ENCODE peak calls at places on chromosome 16, in eight cellular contexts. One of them, this sample, is unnamed.

GRCh38 chr16:51035110-51035498 is 116.0 kb downstream of the SALL1 start:
- DNase-seq in PC-9: no peak
- DNase-seq in Calu3: no peak
- DNase-seq in fibroblast of lung: peak; percentile 9
- DNase-seq in lower lobe of right lung: no peak
- DNase-seq in IMR-90: no peak
- DNase-seq in upper lobe of right lung: no peak
- DNase-seq in cardiac muscle cell: no peak
- DNase-seq in this sample: no peak

GRCh38 chr16:66459878-66460277 is 32.8 kb downstream of the BEAN1 start:
- DNase-seq in lower lobe of right lung: no peak
- DNase-seq in fibroblast of lung: peak; percentile 26
- DNase-seq in Calu3: no peak
- DNase-seq in PC-9: no peak
- DNase-seq in IMR-90: no peak
- DNase-seq in cardiac muscle cell: no peak
- DNase-seq in upper lobe of right lung: peak; percentile 21
- DNase-seq in this sample: no peak

GRCh38 chr16:2771496-2772402 is 5.3 kb downstream of the ELOB start:
- DNase-seq in PC-9: no peak
- DNase-seq in IMR-90: no peak
- DNase-seq in fibroblast of lung: no peak
- DNase-seq in lower lobe of right lung: peak; percentile 35
- DNase-seq in upper lobe of right lung: peak; percentile 55
- DNase-seq in Calu3: no peak
- DNase-seq in cardiac muscle cell: no peak
- DNase-seq in this sample: no peak

GRCh38 chr16:89823087-89823823 is 5.0 kb upstream of the SPIRE2 start:
- DNase-seq in Calu3: no peak
- DNase-seq in IMR-90: no peak
- DNase-seq in lower lobe of right lung: no peak
- DNase-seq in upper lobe of right lung: no peak
- DNase-seq in fibroblast of lung: no peak
- DNase-seq in PC-9: no peak
- DNase-seq in cardiac muscle cell: no peak
- DNase-seq in this sample: no peak

GRCh38 chr16:47431960-47432359 is 28.9 kb downstream of the ITFG1 start:
- DNase-seq in fibroblast of lung: peak; percentile 37
- DNase-seq in Calu3: no peak
- DNase-seq in PC-9: no peak
- DNase-seq in upper lobe of right lung: no peak
- DNase-seq in IMR-90: no peak
- DNase-seq in cardiac muscle cell: no peak
- DNase-seq in lower lobe of right lung: no peak
- DNase-seq in this sample: no peak

GRCh38 chr16:1790611-1791255 is 2.8 kb downstream of the IGFALS start:
- DNase-seq in IMR-90: no peak
- DNase-seq in fibroblast of lung: no peak
- DNase-seq in cardiac muscle cell: no peak
- DNase-seq in PC-9: no peak
- DNase-seq in lower lobe of right lung: no peak
- DNase-seq in Calu3: no peak
- DNase-seq in upper lobe of right lung: peak; percentile 63
- DNase-seq in this sample: no peak

GRCh38 chr16:48101069-48101674 is 54.6 kb downstream of the ABCC12 start:
- DNase-seq in Calu3: no peak
- DNase-seq in lower lobe of right lung: no peak
- DNase-seq in fibroblast of lung: peak; percentile 23
- DNase-seq in upper lobe of right lung: no peak
- DNase-seq in cardiac muscle cell: no peak
- DNase-seq in IMR-90: no peak
- DNase-seq in PC-9: no peak
- DNase-seq in this sample: no peak

GRCh38 chr16:2046889-2047329 is 725 bp downstream of the NTHL1 start:
- DNase-seq in lower lobe of right lung: no peak
- DNase-seq in upper lobe of right lung: no peak
- DNase-seq in PC-9: no peak
- DNase-seq in Calu3: no peak
- DNase-seq in cardiac muscle cell: no peak
- DNase-seq in fibroblast of lung: no peak
- DNase-seq in IMR-90: no peak
- DNase-seq in this sample: no peak

GRCh38 chr16:28974007-28974436 is 556 bp upstream of the SPNS1 start:
- DNase-seq in lower lobe of right lung: peak; percentile 67
- DNase-seq in PC-9: peak; percentile 51
- DNase-seq in upper lobe of right lung: peak; percentile 77
- DNase-seq in IMR-90: peak; percentile 65
- DNase-seq in cardiac muscle cell: peak; percentile 85
- DNase-seq in Calu3: peak; percentile 70
- DNase-seq in fibroblast of lung: peak; percentile 52
- DNase-seq in this sample: no peak

GRCh38 chr16:30570621-30571443 is 682 bp downstream of the ZNF688 start:
- DNase-seq in Calu3: no peak
- DNase-seq in IMR-90: peak; percentile 28
- DNase-seq in PC-9: no peak
- DNase-seq in lower lobe of right lung: peak; percentile 53
- DNase-seq in upper lobe of right lung: peak; percentile 69
- DNase-seq in fibroblast of lung: peak; percentile 20
- DNase-seq in cardiac muscle cell: peak; percentile 76
- DNase-seq in this sample: no peak

GRCh38 chr16:30369091-30369937 is 980 bp downstream of the TBC1D10B start:
- DNase-seq in lower lobe of right lung: no peak
- DNase-seq in fibroblast of lung: no peak
- DNase-seq in IMR-90: no peak
- DNase-seq in Calu3: no peak
- DNase-seq in PC-9: no peak
- DNase-seq in cardiac muscle cell: peak; percentile 47
- DNase-seq in upper lobe of right lung: no peak
- DNase-seq in this sample: no peak

GRCh38 chr16:15055141-15056053 is 477 bp downstream of the NTAN1 start:
- DNase-seq in fibroblast of lung: no peak
- DNase-seq in upper lobe of right lung: no peak
- DNase-seq in IMR-90: peak; percentile 23
- DNase-seq in lower lobe of right lung: peak; percentile 71
- DNase-seq in PC-9: no peak
- DNase-seq in Calu3: no peak
- DNase-seq in cardiac muscle cell: no peak
- DNase-seq in this sample: peak; percentile 82

GRCh38 chr16:85778873-85779272 is 20.5 kb downstream of the EMC8 start:
- DNase-seq in upper lobe of right lung: no peak
- DNase-seq in cardiac muscle cell: no peak
- DNase-seq in IMR-90: no peak
- DNase-seq in Calu3: no peak
- DNase-seq in PC-9: no peak
- DNase-seq in lower lobe of right lung: no peak
- DNase-seq in fibroblast of lung: no peak
- DNase-seq in this sample: no peak

GRCh38 chr16:11692171-11692570 is 23.9 kb downstream of the SNN start:
- DNase-seq in Calu3: no peak
- DNase-seq in upper lobe of right lung: no peak
- DNase-seq in PC-9: no peak
- DNase-seq in cardiac muscle cell: no peak
- DNase-seq in IMR-90: no peak
- DNase-seq in lower lobe of right lung: no peak
- DNase-seq in fibroblast of lung: no peak
- DNase-seq in this sample: peak; percentile 0

GRCh38 chr16:30663820-30664528 is 5.7 kb downstream of the FBRS start:
- DNase-seq in cardiac muscle cell: no peak
- DNase-seq in IMR-90: no peak
- DNase-seq in fibroblast of lung: no peak
- DNase-seq in upper lobe of right lung: no peak
- DNase-seq in PC-9: no peak
- DNase-seq in Calu3: no peak
- DNase-seq in lower lobe of right lung: no peak
- DNase-seq in this sample: no peak

GRCh38 chr16:25606069-25606468 is 85.7 kb upstream of the HS3ST4 start:
- DNase-seq in Calu3: no peak
- DNase-seq in lower lobe of right lung: no peak
- DNase-seq in IMR-90: no peak
- DNase-seq in fibroblast of lung: no peak
- DNase-seq in PC-9: no peak
- DNase-seq in upper lobe of right lung: no peak
- DNase-seq in cardiac muscle cell: no peak
- DNase-seq in this sample: no peak
- TF ChIP-seq CTCF in Calu3: no peak
- TF ChIP-seq CTCF in lower lobe of right lung: no peak
- TF ChIP-seq CTCF in IMR-90: no peak
- TF ChIP-seq CTCF in fibroblast of lung: no peak
- TF ChIP-seq CTCF in PC-9: no peak
- TF ChIP-seq CTCF in upper lobe of right lung: no peak
- TF ChIP-seq CTCF in cardiac muscle cell: no peak
- TF ChIP-seq CTCF in this sample: no peak

DNA sequence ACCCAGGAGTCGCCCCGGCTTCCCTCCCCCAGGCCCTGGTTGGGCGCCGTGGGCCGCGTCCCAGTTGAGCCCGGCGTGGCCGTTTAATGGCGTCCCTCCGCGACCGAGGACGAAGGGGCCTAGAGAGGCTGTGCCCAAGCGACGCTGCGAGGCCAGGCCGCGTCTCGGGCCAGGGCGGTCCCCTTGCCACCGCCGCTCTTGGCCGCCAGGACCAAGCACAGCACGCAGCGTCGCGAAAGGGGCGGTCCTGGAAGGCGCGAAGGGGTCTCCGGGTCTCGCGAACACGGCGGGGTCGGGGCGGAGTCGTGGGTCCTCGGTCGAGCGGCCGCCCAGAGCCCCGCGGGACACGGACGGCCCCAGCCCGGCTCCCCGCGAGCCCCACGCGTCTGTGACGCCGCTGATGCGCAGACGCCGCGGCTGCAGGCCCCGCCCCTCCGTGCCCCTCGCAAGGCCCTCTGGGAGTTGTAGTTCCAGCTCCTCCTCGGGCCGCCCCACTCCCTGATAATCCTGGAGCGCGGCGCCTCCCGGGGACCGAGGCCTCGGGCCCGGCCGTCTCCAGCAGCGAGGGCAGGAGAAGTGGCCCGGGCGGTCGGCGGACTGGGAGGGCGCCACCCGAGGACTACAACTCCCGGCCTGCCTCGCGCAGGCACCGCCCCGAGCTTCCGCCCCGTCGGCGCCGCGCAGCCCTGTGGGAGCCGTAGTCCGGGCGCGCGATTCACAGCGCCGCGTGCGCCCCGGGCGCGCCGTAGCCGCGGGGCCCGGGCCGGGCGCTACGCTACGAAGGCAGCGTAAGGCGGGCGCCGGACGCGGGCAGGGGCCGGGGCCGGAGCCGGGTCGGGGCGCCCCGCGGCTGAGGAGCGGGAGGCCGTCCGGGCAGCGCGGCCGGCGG is at the start of gene CAPN15:
- DNase-seq in Calu3: peak; percentile 93
- DNase-seq in lower lobe of right lung: peak; percentile 91
- DNase-seq in upper lobe of right lung: peak; percentile 95
- DNase-seq in cardiac muscle cell: peak; percentile 92
- DNase-seq in PC-9: peak; percentile 73
- DNase-seq in fibroblast of lung: peak; percentile 83
- DNase-seq in IMR-90: peak; percentile 79
- DNase-seq in this sample: peak; percentile 95
- TF ChIP-seq CTCF in Calu3: peak; percentile 45
- TF ChIP-seq CTCF in lower lobe of right lung: no peak
- TF ChIP-seq CTCF in upper lobe of right lung: peak; percentile 19
- TF ChIP-seq CTCF in cardiac muscle cell: no peak
- TF ChIP-seq CTCF in PC-9: no peak
- TF ChIP-seq CTCF in fibroblast of lung: no peak
- TF ChIP-seq CTCF in IMR-90: no peak
- TF ChIP-seq CTCF in this sample: no peak

GRCh38 chr16:68826652-68827051 is 16.7 kb upstream of the TANGO6 start:
- DNase-seq in upper lobe of right lung: no peak
- DNase-seq in lower lobe of right lung: no peak
- DNase-seq in fibroblast of lung: peak; percentile 32
- DNase-seq in Calu3: no peak
- DNase-seq in IMR-90: no peak
- DNase-seq in cardiac muscle cell: no peak
- DNase-seq in PC-9: no peak
- DNase-seq in this sample: no peak

GRCh38 chr16:68823401-68823800 is 19.9 kb upstream of the TANGO6 start:
- DNase-seq in Calu3: no peak
- DNase-seq in PC-9: no peak
- DNase-seq in upper lobe of right lung: no peak
- DNase-seq in lower lobe of right lung: no peak
- DNase-seq in cardiac muscle cell: no peak
- DNase-seq in fibroblast of lung: peak; percentile 96
- DNase-seq in IMR-90: peak; percentile 89
- DNase-seq in this sample: no peak

GRCh38 chr16:68825427-68825826 is 17.9 kb upstream of the TANGO6 start:
- DNase-seq in fibroblast of lung: peak; percentile 30
- DNase-seq in Calu3: no peak
- DNase-seq in upper lobe of right lung: no peak
- DNase-seq in PC-9: no peak
- DNase-seq in cardiac muscle cell: no peak
- DNase-seq in lower lobe of right lung: no peak
- DNase-seq in IMR-90: no peak
- DNase-seq in this sample: no peak
- TF ChIP-seq CTCF in fibroblast of lung: no peak
- TF ChIP-seq CTCF in Calu3: no peak
- TF ChIP-seq CTCF in upper lobe of right lung: no peak
- TF ChIP-seq CTCF in PC-9: no peak
- TF ChIP-seq CTCF in cardiac muscle cell: no peak
- TF ChIP-seq CTCF in lower lobe of right lung: no peak
- TF ChIP-seq CTCF in IMR-90: no peak
- TF ChIP-seq CTCF in this sample: no peak

GRCh38 chr16:23498863-23499262 is 11.4 kb downstream of the GGA2 start:
- DNase-seq in IMR-90: no peak
- DNase-seq in Calu3: no peak
- DNase-seq in fibroblast of lung: no peak
- DNase-seq in cardiac muscle cell: no peak
- DNase-seq in upper lobe of right lung: no peak
- DNase-seq in lower lobe of right lung: no peak
- DNase-seq in PC-9: no peak
- DNase-seq in this sample: no peak

GRCh38 chr16:23496826-23497542 is 13.3 kb downstream of the GGA2 start:
- DNase-seq in upper lobe of right lung: peak; percentile 69
- DNase-seq in PC-9: no peak
- DNase-seq in IMR-90: peak; percentile 21
- DNase-seq in fibroblast of lung: no peak
- DNase-seq in lower lobe of right lung: no peak
- DNase-seq in Calu3: no peak
- DNase-seq in cardiac muscle cell: no peak
- DNase-seq in this sample: no peak

GRCh38 chr16:23499801-23500200 is 10.5 kb downstream of the GGA2 start:
- DNase-seq in IMR-90: no peak
- DNase-seq in cardiac muscle cell: no peak
- DNase-seq in lower lobe of right lung: no peak
- DNase-seq in upper lobe of right lung: no peak
- DNase-seq in fibroblast of lung: no peak
- DNase-seq in Calu3: no peak
- DNase-seq in PC-9: no peak
- DNase-seq in this sample: no peak

GRCh38 chr16:23500212-23500865 is 10.0 kb downstream of the GGA2 start:
- DNase-seq in cardiac muscle cell: no peak
- DNase-seq in PC-9: no peak
- DNase-seq in Calu3: no peak
- DNase-seq in upper lobe of right lung: peak; percentile 67
- DNase-seq in IMR-90: no peak
- DNase-seq in lower lobe of right lung: peak; percentile 58
- DNase-seq in fibroblast of lung: no peak
- DNase-seq in this sample: no peak

DNA sequence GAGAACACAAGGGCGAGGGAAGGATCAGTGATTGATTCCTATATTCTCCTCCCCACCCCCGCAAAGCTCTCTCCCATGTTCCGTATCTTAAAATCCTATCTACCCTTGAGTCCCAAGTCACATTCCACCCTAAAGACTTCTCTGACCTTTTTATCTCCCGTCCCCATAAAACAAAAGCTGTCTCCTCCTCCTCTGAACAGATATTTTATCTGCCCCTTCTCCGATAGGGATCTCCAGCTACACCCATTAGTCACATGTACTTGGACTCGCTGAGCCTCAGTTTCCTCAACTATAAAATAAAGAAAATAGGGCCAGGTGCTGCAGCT is 12.8 kb downstream of the GGA2 start:
- DNase-seq in PC-9: no peak
- DNase-seq in fibroblast of lung: no peak
- DNase-seq in upper lobe of right lung: no peak
- DNase-seq in cardiac muscle cell: no peak
- DNase-seq in IMR-90: no peak
- DNase-seq in lower lobe of right lung: no peak
- DNase-seq in Calu3: no peak
- DNase-seq in this sample: no peak
- TF ChIP-seq CTCF in PC-9: no peak
- TF ChIP-seq CTCF in fibroblast of lung: no peak
- TF ChIP-seq CTCF in upper lobe of right lung: no peak
- TF ChIP-seq CTCF in cardiac muscle cell: no peak
- TF ChIP-seq CTCF in IMR-90: no peak
- TF ChIP-seq CTCF in lower lobe of right lung: no peak
- TF ChIP-seq CTCF in Calu3: no peak
- TF ChIP-seq CTCF in this sample: no peak